ENCODE peak calls at places on chromosomes 12 and 14, in six cellular contexts. Q, Y, L, T, K and M are unnamed samples.

GRCh38 chr14:96192049-96192448 is 12.6 kb upstream of the BDKRB2 start:
- DNase-seq in Q (no peak), Y (no peak), L (no peak), T (no peak), K (no peak), M (no peak)

GRCh38 chr12:102748704-102749103 is 168.3 kb downstream of the PAH start:
- DNase-seq in Q (no peak), Y (no peak), L (no peak), T (no peak), K (no peak), M (no peak)

GRCh38 chr14:35197015-35197414 is 74.7 kb downstream of the PRORP start:
- DNase-seq in Q (no peak), Y (peak; percentile 43), L (no peak), T (peak; percentile 88), K (no peak), M (peak; percentile 48)

GRCh38 chr12:95790025-95790911 is at the start of gene NTN4:
- DNase-seq in Q (peak; percentile 69), Y (peak; percentile 43), L (no peak), T (peak; percentile 64), K (no peak), M (no peak)

GRCh38 chr14:92439551-92440344 is 73.8 kb upstream of the RIN3 start:
- DNase-seq in Q (no peak), Y (no peak), L (no peak), T (no peak), K (no peak), M (no peak)

GRCh38 chr12:127810026-127810425 is 456.9 kb upstream of the TMEM132C start:
- DNase-seq in Q (no peak), Y (no peak), L (no peak), T (peak; percentile 67), K (no peak), M (peak; percentile 43)

GRCh38 chr12:47028981-47029708 is 50.3 kb upstream of the PCED1B start:
- DNase-seq in Q (no peak), Y (peak; percentile 29), L (no peak), T (peak; percentile 50), K (no peak), M (no peak)

GRCh38 chr14:105458571-105458970 is 16.1 kb upstream of the CRIP2 start:
- DNase-seq in Q (no peak), Y (no peak), L (no peak), T (no peak), K (no peak), M (no peak)

GRCh38 chr14:76780875-76781647 is 19.8 kb downstream of the VASH1 start:
- DNase-seq in Q (no peak), Y (no peak), L (no peak), T (no peak), K (no peak), M (no peak)

GRCh38 chr14:21987937-21988336 is 314.3 kb upstream of the OR4E1 start:
- DNase-seq in Q (peak; percentile 15), Y (no peak), L (no peak), T (peak; percentile 53), K (no peak), M (no peak)

GRCh38 chr12:34405286-34406227 is 383.3 kb downstream of the ALG10 start:
- DNase-seq in Q (no peak), Y (no peak), L (no peak), T (no peak), K (no peak), M (no peak)

GRCh38 chr12:70178038-70178437 is 65.2 kb upstream of the CNOT2 start:
- DNase-seq in Q (no peak), Y (no peak), L (no peak), T (no peak), K (no peak), M (no peak)

GRCh38 chr14:98227000-98227726 is 1044.8 kb downstream of the BCL11B start:
- DNase-seq in Q (no peak), Y (no peak), L (no peak), T (no peak), K (peak; percentile 61), M (no peak)

GRCh38 chr12:113425960-113426453 is 3.8 kb downstream of the SDSL start:
- DNase-seq in Q (no peak), Y (no peak), L (no peak), T (no peak), K (no peak), M (no peak)

GRCh38 chr14:105659935-105660527 is 133.6 kb downstream of the TMEM121 start:
- DNase-seq in Q (no peak), Y (no peak), L (no peak), T (no peak), K (no peak), M (no peak)